ENCODE peak calls at places on chromosomes 12 and 14, in nine cellular contexts. B, K, N, H, G, S, A, E and W are unnamed samples.

GRCh38 chr14:57390806-57391562 is 598 bp downstream of the NAA30 start:
- DNase-seq in B (peak; percentile 35), K (peak; percentile 63), N (peak; percentile 71), H (peak; percentile 14), G (peak; percentile 41), S (peak; percentile 36), A (no peak), E (peak; percentile 78), W (peak; percentile 57)

GRCh38 chr14:55600784-55601561 is 21.0 kb downstream of the KTN1 start:
- DNase-seq in B (no peak), K (peak; percentile 57), N (no peak), H (peak; percentile 66), G (no peak), S (no peak), A (no peak), E (no peak), W (no peak)

GRCh38 chr12:81128930-81129554 is 51.2 kb downstream of the ACSS3 start:
- DNase-seq in B (no peak), K (peak; percentile 78), N (no peak), H (peak; percentile 43), G (peak; percentile 26), S (no peak), A (no peak), E (peak; percentile 48), W (peak; percentile 66)

GRCh38 chr12:105936496-105936895 is 202.3 kb downstream of the NUAK1 start:
- DNase-seq in B (no peak), K (no peak), N (no peak), H (no peak), G (no peak), S (no peak), A (no peak), E (no peak), W (no peak)

GRCh38 chr12:123398177-123398916 is 14.4 kb downstream of the KMT5A start:
- DNase-seq in B (peak; percentile 64), K (no peak), N (peak; percentile 74), H (peak; percentile 37), G (peak; percentile 66), S (peak; percentile 74), A (no peak), E (no peak), W (no peak)

GRCh38 chr14:33692762-33693161 is 258.1 kb downstream of the EGLN3 start:
- DNase-seq in B (no peak), K (peak; percentile 88), N (no peak), H (peak; percentile 24), G (no peak), S (no peak), A (no peak), E (no peak), W (no peak)

GRCh38 chr14:59032821-59033220 is 155.6 kb upstream of the DAAM1 start:
- DNase-seq in B (no peak), K (no peak), N (no peak), H (no peak), G (no peak), S (no peak), A (no peak), E (no peak), W (no peak)

GRCh38 chr14:56224179-56224578 is 106.0 kb downstream of the PELI2 start:
- DNase-seq in B (no peak), K (no peak), N (no peak), H (no peak), G (no peak), S (no peak), A (no peak), E (no peak), W (peak; percentile 34)

GRCh38 chr12:66119870-66120241 is 10.7 kb downstream of the LLPH start:
- DNase-seq in B (no peak), K (no peak), N (no peak), H (no peak), G (no peak), S (no peak), A (no peak), E (no peak), W (no peak)

GRCh38 chr12:111446044-111446581 is 40.4 kb downstream of the SH2B3 start:
- DNase-seq in B (no peak), K (no peak), N (no peak), H (peak; percentile 62), G (peak; percentile 96), S (no peak), A (no peak), E (peak; percentile 76), W (no peak)

GRCh38 chr14:104698688-104699425 is 9.4 kb downstream of the INF2 start:
- DNase-seq in B (peak; percentile 77), K (no peak), N (peak; percentile 86), H (no peak), G (no peak), S (no peak), A (no peak), E (no peak), W (no peak)
- H3K4me1 ChIP-seq in B (peaks cover 53% of the 10 kb centered on the region), K (peaks cover 37% of the 10 kb centered on the region), N (peaks cover 73% of the 10 kb centered on the region), H (peaks cover 23% of the 10 kb centered on the region), G (no peaks in the 10 kb centered on the region), S (peaks cover 87% of the 10 kb centered on the region), A (peaks cover 20% of the 10 kb centered on the region), E (no peaks in the 10 kb centered on the region), W (peaks cover 12% of the 10 kb centered on the region)

GRCh38 chr14:63443988-63444387 is 99.2 kb downstream of the PPP2R5E start:
- DNase-seq in B (no peak), K (no peak), N (no peak), H (peak; percentile 57), G (no peak), S (no peak), A (no peak), E (no peak), W (no peak)
- H3K4me1 ChIP-seq in B (no peaks in the 10 kb centered on the region), K (peaks cover under 1% of the 10 kb centered on the region), N (peaks cover 11% of the 10 kb centered on the region), H (peaks cover 7% of the 10 kb centered on the region), G (peaks cover 2% of the 10 kb centered on the region), S (peaks cover 7% of the 10 kb centered on the region), A (no peaks in the 10 kb centered on the region), E (no peaks in the 10 kb centered on the region), W (no peaks in the 10 kb centered on the region)

GRCh38 chr14:51563560-51563959 is 88.2 kb upstream of the FRMD6 start:
- DNase-seq in B (no peak), K (no peak), N (no peak), H (peak; percentile 74), G (no peak), S (no peak), A (no peak), E (no peak), W (no peak)
- H3K4me1 ChIP-seq in B (no peaks in the 10 kb centered on the region), K (no peaks in the 10 kb centered on the region), N (no peaks in the 10 kb centered on the region), H (peaks cover 22% of the 10 kb centered on the region), G (no peaks in the 10 kb centered on the region), S (peaks cover 10% of the 10 kb centered on the region), A (no peaks in the 10 kb centered on the region), E (no peaks in the 10 kb centered on the region), W (peaks cover 14% of the 10 kb centered on the region)

DNA sequence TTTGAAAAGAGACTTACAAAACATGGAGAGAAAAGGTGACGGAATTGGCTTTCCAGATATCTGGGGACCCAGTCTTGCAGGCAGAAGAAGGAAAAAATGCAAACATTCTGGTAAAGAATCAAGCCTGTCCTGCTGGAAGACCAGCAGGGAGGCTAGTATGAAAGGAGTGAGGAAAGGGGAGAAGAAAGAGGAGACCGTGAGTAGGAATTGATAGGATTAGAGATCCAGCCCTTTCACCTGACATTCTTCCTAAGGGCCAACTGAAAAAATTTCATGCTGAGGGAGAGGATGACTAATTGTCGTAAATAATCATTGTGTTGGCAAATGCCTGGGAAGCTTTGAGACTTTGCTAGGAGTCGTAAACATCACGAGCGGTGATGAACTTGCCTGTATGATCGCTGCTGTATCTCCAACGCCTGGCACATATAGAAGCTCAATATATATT is 12.1 kb downstream of the BHLHE41 start:
- DNase-seq in B (no peak), K (no peak), N (no peak), H (peak; percentile 22), G (no peak), S (no peak), A (no peak), E (no peak), W (peak; percentile 44)
- H3K4me1 ChIP-seq in B (peaks cover 3% of the 10 kb centered on the region), K (peaks cover 40% of the 10 kb centered on the region), N (peaks cover 38% of the 10 kb centered on the region), H (peaks cover 4% of the 10 kb centered on the region), G (peaks cover 45% of the 10 kb centered on the region), S (peaks cover 38% of the 10 kb centered on the region), A (peaks cover 10% of the 10 kb centered on the region), E (no peaks in the 10 kb centered on the region), W (peaks cover 15% of the 10 kb centered on the region)

DNA sequence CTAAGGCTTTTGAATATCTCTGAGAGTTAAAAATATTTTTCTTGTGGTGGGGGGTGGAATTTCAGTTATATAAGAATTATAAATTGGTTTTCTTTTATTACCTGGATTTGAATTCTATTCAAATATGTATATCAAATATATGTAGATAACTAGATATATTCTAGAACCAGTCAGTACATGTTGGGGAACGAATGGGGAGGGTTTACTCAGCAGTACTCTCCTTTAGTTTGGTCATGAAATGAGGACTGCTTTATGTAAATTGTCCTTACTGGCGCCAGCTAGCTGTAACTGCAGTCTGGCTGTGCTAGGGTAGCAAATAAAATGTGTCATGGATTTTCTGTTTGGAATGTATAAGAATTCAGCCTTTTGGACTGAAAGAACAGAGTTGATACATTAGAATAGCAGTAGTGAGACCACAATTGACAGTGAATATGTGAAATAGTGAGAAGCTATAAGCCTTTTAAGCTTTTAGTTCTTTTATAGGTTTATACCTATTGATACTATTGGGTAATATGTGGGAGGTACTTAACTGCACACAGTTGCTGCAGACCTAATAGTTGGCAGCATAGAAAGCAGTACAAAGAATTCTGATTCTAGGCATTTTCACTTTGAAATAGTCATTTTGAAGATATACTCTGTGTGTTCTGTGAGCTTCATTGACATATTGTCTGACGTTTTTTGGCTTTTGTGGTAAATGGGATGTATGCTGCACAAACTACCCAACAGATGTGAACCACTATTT is 29.0 kb downstream of the ATF7IP start:
- DNase-seq in B (no peak), K (peak; percentile 69), N (no peak), H (peak; percentile 84), G (peak; percentile 56), S (peak; percentile 37), A (no peak), E (peak; percentile 44), W (peak; percentile 75)
- H3K4me1 ChIP-seq in B (no peaks in the 10 kb centered on the region), K (peaks cover 29% of the 10 kb centered on the region), N (peaks cover 29% of the 10 kb centered on the region), H (no peaks in the 10 kb centered on the region), G (peaks cover 61% of the 10 kb centered on the region), S (peaks cover 66% of the 10 kb centered on the region), A (peaks cover 4% of the 10 kb centered on the region), E (peaks cover 22% of the 10 kb centered on the region), W (peaks cover 7% of the 10 kb centered on the region)